ENCODE peak calls at places on chromosomes 5 and 9, in ten cellular contexts. M, A, K, S, D, G, I, T, E and H are unnamed samples.

GRCh38 chr9:34623386-34624235 is 3.3 kb upstream of the DCTN3 start:
- DNase-seq in M (no peak), A (no peak), K (no peak), S (no peak), D (no peak), G (no peak), I (no peak), T (no peak), E (no peak), H (no peak)

GRCh38 chr9:29241320-29241719 is 1668.0 kb upstream of the C9orf72 start:
- DNase-seq in M (no peak), A (no peak), K (no peak), S (no peak), D (no peak), G (no peak), I (no peak), T (no peak), E (no peak), H (no peak)

GRCh38 chr9:1125741-1126140 is 75.6 kb downstream of the DMRT2 start:
- DNase-seq in M (no peak), A (peak), K (no peak), S (no peak), D (no peak), G (peak), I (peak), T (no peak), E (peak), H (peak)

GRCh38 chr5:137310051-137310730 is 188.9 kb downstream of the SPOCK1 start:
- DNase-seq in M (no peak), A (peak), K (no peak), S (peak), D (peak), G (peak), I (peak), T (peak), E (peak), H (peak)

GRCh38 chr9:33159058-33159759 is 7.9 kb downstream of the B4GALT1 start:
- DNase-seq in M (no peak), A (peak), K (peak), S (no peak), D (peak), G (peak), I (peak), T (peak), E (no peak), H (peak)

GRCh38 chr9:28758346-28758745 is 1185.1 kb upstream of the C9orf72 start:
- DNase-seq in M (no peak), A (no peak), K (no peak), S (no peak), D (no peak), G (no peak), I (no peak), T (no peak), E (no peak), H (peak)

GRCh38 chr9:98219794-98220370 is 27.4 kb upstream of the CORO2A start:
- DNase-seq in M (no peak), A (no peak), K (no peak), S (no peak), D (no peak), G (no peak), I (no peak), T (no peak), E (no peak), H (no peak)

GRCh38 chr5:139133237-139133636 is 64.9 kb downstream of the SIL1 start:
- DNase-seq in M (no peak), A (no peak), K (no peak), S (no peak), D (no peak), G (no peak), I (no peak), T (no peak), E (no peak), H (no peak)

GRCh38 chr9:12817702-12818101 is 42.9 kb downstream of the LURAP1L start:
- DNase-seq in M (no peak), A (peak), K (no peak), S (no peak), D (peak), G (peak), I (peak), T (peak), E (peak), H (peak)

GRCh38 chr5:68652507-68652906 is 437.0 kb downstream of the PIK3R1 start:
- DNase-seq in M (no peak), A (peak), K (no peak), S (peak), D (peak), G (peak), I (no peak), T (peak), E (peak), H (peak)

GRCh38 chr9:108972626-108973209 is 38.5 kb downstream of the ABITRAM start:
- DNase-seq in M (no peak), A (peak), K (no peak), S (peak), D (peak), G (peak), I (peak), T (peak), E (no peak), H (peak)

GRCh38 chr5:56845904-56846479 is 30.6 kb downstream of the MAP3K1 start:
- DNase-seq in M (no peak), A (no peak), K (no peak), S (no peak), D (no peak), G (no peak), I (no peak), T (no peak), E (no peak), H (no peak)

DNA sequence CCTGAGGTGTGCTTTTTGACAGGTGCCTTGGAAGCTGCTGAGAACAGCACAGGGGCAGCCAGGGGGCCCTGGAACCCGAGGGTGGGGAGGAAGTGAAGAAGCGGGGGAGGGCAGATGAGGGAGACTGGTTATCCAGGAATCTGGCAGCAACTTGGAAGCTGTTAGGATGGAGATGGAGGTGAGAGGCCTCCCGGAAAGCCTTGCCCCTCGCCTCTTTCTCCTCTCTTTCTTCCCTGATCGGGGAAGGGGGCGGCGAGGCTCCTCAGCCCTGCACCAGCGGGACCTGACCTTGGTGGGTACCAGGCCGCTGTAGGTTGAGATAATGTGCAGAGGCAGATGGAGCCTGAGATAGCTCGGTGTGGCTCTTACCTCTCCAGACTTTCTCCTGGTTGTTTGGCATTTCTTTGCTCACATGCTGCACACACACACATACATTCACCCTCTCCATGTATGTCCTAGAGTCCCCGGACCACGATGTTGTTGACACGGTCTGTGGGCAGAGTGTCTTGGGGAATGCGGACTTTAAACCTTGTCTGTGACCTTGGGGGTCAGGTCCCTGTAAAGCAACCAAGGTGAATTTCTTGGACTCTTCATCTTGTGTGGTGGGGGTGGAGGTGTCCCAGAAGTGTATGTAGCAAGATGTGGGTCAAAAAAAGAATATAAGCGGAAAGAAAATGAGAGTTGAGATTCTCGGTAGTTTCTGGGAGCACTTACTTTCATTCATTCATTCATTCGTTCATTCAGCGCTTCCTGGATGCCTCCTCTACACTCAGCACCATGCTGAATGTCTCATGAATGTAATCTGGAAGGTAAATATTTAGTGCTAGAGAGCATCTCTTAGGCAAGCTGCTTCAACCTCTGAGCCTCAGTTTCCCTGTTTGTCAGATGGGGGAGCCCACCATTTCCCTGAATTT is 1.6 kb downstream of the WWC1 start:
- DNase-seq in M (no peak), A (no peak), K (no peak), S (no peak), D (no peak), G (no peak), I (no peak), T (no peak), E (no peak), H (no peak)
- H3K4me3 ChIP-seq in M (peak), A (peak), K (peak), S (no peak), D (peak), G (no peak), I (peak), T (no peak), E (peak), H (no peak)

DNA sequence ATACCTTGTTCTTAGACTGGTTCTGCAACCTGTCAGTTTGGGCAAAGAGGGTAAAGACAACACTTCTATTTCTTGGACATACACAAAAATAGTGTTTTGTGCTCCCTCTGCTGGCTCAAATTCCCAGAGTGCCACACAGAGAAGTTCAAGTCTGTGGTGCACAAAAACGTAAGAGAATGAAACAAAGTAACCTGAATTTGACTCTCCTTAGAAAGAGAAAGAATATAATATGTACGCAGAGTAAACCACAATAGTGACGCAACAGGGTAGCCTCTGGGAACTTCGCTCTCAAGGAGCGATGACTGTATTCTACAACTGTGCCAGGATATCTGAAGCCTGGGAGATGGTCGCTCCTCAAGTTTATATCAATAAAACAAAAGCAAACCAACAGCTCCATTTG is 18.5 kb downstream of the DDX31 start:
- DNase-seq in M (no peak), A (peak), K (no peak), S (no peak), D (peak), G (peak), I (peak), T (peak), E (no peak), H (peak)
- TF ChIP-seq CTCF in M (no peak), A (peak), K (peak), S (peak), D (peak), G (peak), I (peak), T (peak), E (peak), H (peak)

DNA sequence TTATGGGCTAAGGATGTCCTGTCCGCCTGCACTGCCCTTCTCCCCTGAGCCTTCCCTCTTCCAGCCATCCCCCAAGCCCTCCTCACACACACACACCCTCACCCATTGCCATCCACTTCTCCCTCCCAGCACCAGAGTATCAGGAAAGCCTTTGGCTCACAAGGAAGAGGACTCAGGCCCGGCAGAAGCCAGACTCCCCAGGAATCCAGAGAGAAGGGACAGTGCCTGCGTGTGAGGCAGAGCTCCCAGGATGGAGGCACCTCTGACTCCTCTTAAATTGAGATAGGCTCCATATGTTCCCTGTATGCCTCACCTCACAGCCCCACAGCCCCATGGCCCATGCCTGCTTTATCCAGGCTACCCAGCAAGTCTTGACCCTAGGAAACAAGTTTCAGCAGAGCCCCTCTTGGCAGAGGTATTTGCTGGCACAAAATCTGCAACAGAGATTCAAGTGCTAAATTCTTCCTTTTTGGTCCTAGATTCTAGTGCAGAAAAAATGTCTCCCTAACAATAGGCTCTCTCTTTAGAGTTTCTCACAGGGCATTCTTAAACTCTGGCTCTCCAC is 769 bp downstream of the IL17B start:
- DNase-seq in M (no peak), A (no peak), K (no peak), S (no peak), D (no peak), G (no peak), I (no peak), T (no peak), E (no peak), H (no peak)
- H3K4me3 ChIP-seq in M (no peak), A (no peak), K (no peak), S (no peak), D (no peak), G (no peak), I (no peak), T (no peak), E (no peak), H (no peak)

GRCh38 chr9:70392189-70392588 is 22.3 kb downstream of the KLF9 start:
- DNase-seq in M (no peak), A (no peak), K (no peak), S (no peak), D (no peak), G (peak), I (no peak), T (peak), E (no peak), H (no peak)
- TF ChIP-seq CTCF in M (peak), A (peak), K (peak), S (no peak), D (peak), G (peak), I (no peak), T (peak), E (peak), H (peak)